ENCODE peak calls at places on chromosomes 2 and 18, in eight cellular contexts. E is cardiac muscle cell; R is activated effector memory CD4-positive, alpha-beta T cell treated with anti-CD3 and anti-CD28 coated beads, Interleukin-2, amount 50 U/mL, for 16 hours; A is activated T-helper 1 cell treated with anti-CD3 and anti-CD28 coated beads, Interleukin-2, amount 50 U/mL, for 16 hours; I is NCI-H1105 treated with DMSO at 0.1 percent for 48 hours; D is NCI-H1417; J is substantia nigra; P is RWPE1. Q is an unnamed sample.

GRCh38 chr2:71665168-71666093 is 212.1 kb downstream of the DYSF start:
- DNase-seq in R (peak; percentile 30), D (no peak), E (no peak), J (no peak), P (no peak), I (no peak), A (no peak), Q (peak; percentile 34)

GRCh38 chr18:79361766-79362522 is 33.8 kb upstream of the NFATC1 start:
- DNase-seq in R (no peak), I (no peak), A (no peak), D (no peak), E (no peak), P (peak; percentile 52), J (no peak), Q (peak; percentile 52)

GRCh38 chr18:64027931-64028695 is 58.2 kb downstream of the SERPINB8 start:
- DNase-seq in E (no peak), J (no peak), R (no peak), I (no peak), A (no peak), P (no peak), D (no peak), Q (no peak)

GRCh38 chr2:134469516-134470115 is 215.7 kb downstream of the MGAT5 start:
- DNase-seq in J (no peak), D (no peak), E (no peak), I (no peak), P (no peak), R (no peak), A (no peak), Q (peak; percentile 51)

GRCh38 chr2:23459032-23459431 is 74.1 kb downstream of the KLHL29 start:
- DNase-seq in J (no peak), E (no peak), A (no peak), R (no peak), P (no peak), D (no peak), I (no peak), Q (no peak)

GRCh38 chr2:166773268-166773949 is 114.9 kb upstream of the XIRP2 start:
- DNase-seq in P (no peak), I (no peak), J (no peak), E (no peak), A (no peak), D (peak; percentile 34), R (no peak), Q (no peak)

GRCh38 chr2:45264227-45265225 is 255.3 kb upstream of the SIX2 start:
- DNase-seq in I (no peak), J (no peak), E (no peak), P (no peak), A (no peak), R (no peak), D (no peak), Q (peak; percentile 49)

GRCh38 chr2:108632748-108633147 is 86.5 kb upstream of the RANBP2 start:
- DNase-seq in I (peak; percentile 85), E (no peak), J (no peak), A (no peak), D (peak; percentile 91), P (no peak), R (no peak), Q (no peak)

GRCh38 chr2:108571262-108571661 is 37.0 kb downstream of the LIMS1 start:
- DNase-seq in J (no peak), I (no peak), E (no peak), P (no peak), R (no peak), A (no peak), D (no peak), Q (no peak)

GRCh38 chr18:32576296-32576916 is 105.7 kb upstream of the GAREM1 start:
- DNase-seq in D (peak; percentile 19), P (no peak), E (peak; percentile 69), R (no peak), A (no peak), I (no peak), J (no peak), Q (peak; percentile 61)

GRCh38 chr2:105646423-105647076 is 98.2 kb upstream of the NCK2 start:
- DNase-seq in A (no peak), P (no peak), E (no peak), I (no peak), D (peak; percentile 11), J (no peak), R (no peak), Q (peak; percentile 27)

GRCh38 chr2:66526171-66526570 is 91.2 kb downstream of the MEIS1 start:
- DNase-seq in P (no peak), I (no peak), D (no peak), J (no peak), E (peak; percentile 39), R (no peak), A (no peak), Q (no peak)

GRCh38 chr2:12177052-12177994 is 430.9 kb downstream of the LPIN1 start:
- DNase-seq in D (peak; percentile 48), I (no peak), R (no peak), P (peak; percentile 59), E (no peak), J (no peak), A (no peak), Q (peak; percentile 97)

GRCh38 chr2:31415421-31415820 is 879 bp upstream of the XDH start:
- DNase-seq in P (no peak), E (no peak), R (no peak), J (no peak), I (no peak), A (no peak), D (no peak), Q (no peak)

GRCh38 chr2:57906152-57906732 is 140.4 kb upstream of the VRK2 start:
- DNase-seq in I (peak; percentile 14), A (no peak), R (no peak), P (peak; percentile 67), D (peak; percentile 65), E (peak; percentile 57), J (no peak), Q (no peak)

GRCh38 chr18:44758821-44759624 is 78.3 kb downstream of the SETBP1 start:
- DNase-seq in E (no peak), R (peak; percentile 69), A (peak; percentile 16), D (no peak), I (no peak), J (no peak), P (no peak), Q (no peak)

GRCh38 chr2:217812170-217812569 is 190.6 kb downstream of the TNS1 start:
- DNase-seq in R (no peak), D (no peak), A (no peak), P (no peak), I (no peak), E (no peak), J (no peak), Q (no peak)

GRCh38 chr18:76494181-76494540 is 881 bp downstream of the ZNF516 start:
- DNase-seq in R (no peak), P (peak; percentile 39), J (no peak), I (peak; percentile 40), D (peak; percentile 89), E (peak; percentile 66), A (no peak), Q (peak; percentile 78)

GRCh38 chr2:17426708-17427107 is 91.5 kb downstream of the RAD51AP2 start:
- DNase-seq in A (no peak), P (no peak), R (no peak), J (no peak), I (no peak), D (no peak), E (no peak), Q (no peak)

GRCh38 chr2:170005702-170006101 is 172.2 kb upstream of the MYO3B start:
- DNase-seq in P (no peak), J (no peak), A (no peak), D (no peak), R (no peak), I (no peak), E (no peak), Q (no peak)

GRCh38 chr2:159026170-159026569 is 57.7 kb downstream of the TANC1 start:
- DNase-seq in D (no peak), J (no peak), I (no peak), E (no peak), R (no peak), P (no peak), A (no peak), Q (no peak)

GRCh38 chr2:97739893-97740245 is 26.5 kb downstream of the ZAP70 start:
- DNase-seq in A (no peak), J (no peak), E (no peak), P (no peak), R (no peak), D (peak; percentile 87), I (no peak), Q (no peak)

GRCh38 chr18:48735070-48735676 is 196.3 kb downstream of the CTIF start:
- DNase-seq in P (peak; percentile 15), A (no peak), J (no peak), D (no peak), E (no peak), R (no peak), I (no peak), Q (peak; percentile 82)

GRCh38 chr2:121363632-121364420 is 78.8 kb upstream of the TFCP2L1 start:
- DNase-seq in A (no peak), R (no peak), D (no peak), P (peak; percentile 56), E (no peak), J (no peak), I (no peak), Q (no peak)

GRCh38 chr2:10658041-10658913 is 31.5 kb downstream of the NOL10 start:
- DNase-seq in P (peak; percentile 66), E (no peak), R (no peak), A (no peak), I (no peak), J (no peak), D (no peak), Q (no peak)

GRCh38 chr2:85933753-85934594 is 45.2 kb upstream of the ST3GAL5 start:
- DNase-seq in E (no peak), J (no peak), D (no peak), R (no peak), A (no peak), I (no peak), P (no peak), Q (peak; percentile 62)

Q was measured in islet precursor cell.